ENCODE peak calls at places on chromosomes 13 and 19, in eight cellular contexts. C, P, G, U, B, D, S and T are unnamed samples.

GRCh38 chr13:30486230-30487074 is 20.7 kb upstream of the HMGB1 start:
- DNase-seq in G (no peak), D (no peak), P (no peak), B (no peak), C (no peak), U (peak; percentile 36), S (no peak), T (no peak)

GRCh38 chr19:1763648-1764292 is 10.5 kb downstream of the ONECUT3 start:
- DNase-seq in S (no peak), C (no peak), G (no peak), U (no peak), D (no peak), P (no peak), B (no peak), T (no peak)

GRCh38 chr19:51621178-51621577 is 9.0 kb downstream of the SIGLEC5 start:
- DNase-seq in U (no peak), D (no peak), S (no peak), B (no peak), C (no peak), G (no peak), P (no peak), T (no peak)

GRCh38 chr13:93344048-93344447 is 117.4 kb downstream of the GPC6 start:
- DNase-seq in S (no peak), C (no peak), P (no peak), B (no peak), D (no peak), U (no peak), G (no peak), T (no peak)

GRCh38 chr19:1718382-1719315 is 34.7 kb upstream of the ONECUT3 start:
- DNase-seq in C (peak; percentile 61), B (no peak), D (no peak), P (no peak), S (no peak), U (no peak), G (no peak), T (no peak)

GRCh38 chr19:4375164-4375619 is 25.2 kb downstream of the SH3GL1 start:
- DNase-seq in D (peak; percentile 44), C (peak; percentile 6), U (peak; percentile 85), P (peak; percentile 56), S (no peak), B (no peak), G (peak; percentile 74), T (no peak)

GRCh38 chr19:45643927-45644771 is 5.0 kb upstream of the EML2 start:
- DNase-seq in B (no peak), D (no peak), G (no peak), P (no peak), C (no peak), S (no peak), U (no peak), T (no peak)

GRCh38 chr13:99256709-99257108 is 1.5 kb downstream of the GPR18 start:
- DNase-seq in B (no peak), G (no peak), P (no peak), C (no peak), S (no peak), D (no peak), U (no peak), T (no peak)

GRCh38 chr13:32669030-32669646 is 82.9 kb downstream of the PDS5B start:
- DNase-seq in P (no peak), S (no peak), D (peak; percentile 79), U (peak; percentile 63), C (no peak), B (no peak), G (peak; percentile 22), T (no peak)

GRCh38 chr13:43363156-43363918 is 340.0 kb downstream of the DNAJC15 start:
- DNase-seq in D (no peak), P (no peak), C (no peak), U (no peak), G (no peak), S (peak; percentile 16), B (no peak), T (no peak)

GRCh38 chr19:17749912-17750317 is 1.4 kb upstream of the FCHO1 start:
- DNase-seq in C (peak; percentile 73), S (no peak), G (peak; percentile 45), D (no peak), B (no peak), U (no peak), P (no peak), T (no peak)

GRCh38 chr19:50837300-50837699 is 3.9 kb upstream of the KLK15 start:
- DNase-seq in D (no peak), C (no peak), U (no peak), G (no peak), P (peak; percentile 17), S (no peak), B (no peak), T (no peak)

GRCh38 chr19:4094761-4095487 is 28.2 kb upstream of the ZBTB7A start:
- DNase-seq in P (peak; percentile 37), C (peak; percentile 71), B (no peak), S (no peak), G (no peak), D (no peak), U (no peak), T (no peak)

GRCh38 chr19:19538077-19538764 is at the start of gene CILP2:
- DNase-seq in U (peak; percentile 77), G (peak; percentile 53), D (peak; percentile 78), S (no peak), P (no peak), C (peak; percentile 96), B (peak; percentile 49), T (no peak)

GRCh38 chr13:80386592-80386991 is 45.7 kb upstream of the SPRY2 start:
- DNase-seq in B (no peak), U (no peak), S (no peak), G (no peak), D (no peak), C (no peak), P (no peak), T (no peak)

GRCh38 chr19:11054200-11054599 is 35.1 kb upstream of the LDLR start:
- DNase-seq in G (no peak), S (no peak), U (no peak), C (peak; percentile 37), P (no peak), D (no peak), B (no peak), T (no peak)

GRCh38 chr19:40560092-40560507 is 16.6 kb upstream of the SHKBP1 start:
- DNase-seq in C (peak; percentile 44), G (no peak), D (no peak), P (no peak), B (no peak), U (no peak), S (no peak), T (no peak)

GRCh38 chr13:111474136-111475002 is 153.9 kb downstream of the TEX29 start:
- DNase-seq in P (no peak), G (peak; percentile 57), C (peak; percentile 99), D (peak; percentile 56), U (peak; percentile 66), B (no peak), S (peak; percentile 2), T (no peak)

DNA sequence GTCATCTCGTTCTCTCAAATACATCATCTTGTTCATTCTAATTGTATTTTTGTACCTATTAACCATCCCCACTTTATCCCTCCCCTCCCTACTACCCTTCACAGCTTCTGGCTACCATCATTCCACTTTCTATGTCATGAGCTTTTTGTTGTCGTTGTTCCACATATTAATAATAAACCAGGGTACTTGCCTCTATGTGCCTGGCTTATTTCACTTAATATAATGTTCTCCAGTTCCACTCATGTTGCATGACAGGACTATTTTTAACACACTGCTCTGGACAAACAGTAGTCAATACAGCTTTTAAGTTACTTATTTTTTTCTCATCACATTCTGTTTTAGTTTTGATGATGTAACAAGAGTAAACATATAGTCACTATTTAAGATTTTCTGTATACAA is 872.3 kb downstream of the SLITRK1 start:
- DNase-seq in D (peak; percentile 6), P (no peak), G (no peak), B (no peak), S (no peak), C (no peak), U (no peak), T (no peak)
- H3K27ac ChIP-seq in D (no peak overlapping the region), P (no peak overlapping the region), G (no peak overlapping the region), B (no peak overlapping the region), S (no peak overlapping the region), C (no peak overlapping the region), U (no peak overlapping the region), T (no peak overlapping the region)

DNA sequence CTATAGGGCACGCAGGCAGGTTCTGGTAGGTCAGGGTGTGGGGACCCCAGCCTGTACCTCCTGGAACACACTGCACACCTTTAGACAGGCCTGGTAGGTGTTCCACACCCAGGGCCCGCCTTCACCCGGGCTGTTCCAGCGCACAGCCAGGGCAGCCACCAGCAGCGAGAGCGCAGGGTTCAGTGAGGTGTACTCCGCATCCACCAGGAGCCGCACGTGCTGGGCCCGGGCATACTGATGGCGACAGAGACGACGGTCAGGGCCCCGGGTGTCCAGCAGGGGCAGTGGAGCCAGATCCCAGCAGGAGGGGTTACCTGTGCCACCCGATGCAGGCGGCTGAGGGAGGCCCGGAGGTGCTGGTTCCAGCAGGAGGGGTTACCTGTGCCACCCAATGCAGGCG is 6.0 kb downstream of the PRODH2 start:
- DNase-seq in P (no peak), S (no peak), C (peak; percentile 66), G (no peak), D (no peak), U (no peak), B (no peak), T (no peak)
- H3K27me3 ChIP-seq in P (no peaks in the 10 kb centered on the region), S (peaks cover 14% of the 10 kb centered on the region), C (peaks cover 6% of the 10 kb centered on the region), G (no peaks in the 10 kb centered on the region), D (no peaks in the 10 kb centered on the region), U (no peaks in the 10 kb centered on the region), B (peaks cover 85% of the 10 kb centered on the region), T (no peaks in the 10 kb centered on the region)

DNA sequence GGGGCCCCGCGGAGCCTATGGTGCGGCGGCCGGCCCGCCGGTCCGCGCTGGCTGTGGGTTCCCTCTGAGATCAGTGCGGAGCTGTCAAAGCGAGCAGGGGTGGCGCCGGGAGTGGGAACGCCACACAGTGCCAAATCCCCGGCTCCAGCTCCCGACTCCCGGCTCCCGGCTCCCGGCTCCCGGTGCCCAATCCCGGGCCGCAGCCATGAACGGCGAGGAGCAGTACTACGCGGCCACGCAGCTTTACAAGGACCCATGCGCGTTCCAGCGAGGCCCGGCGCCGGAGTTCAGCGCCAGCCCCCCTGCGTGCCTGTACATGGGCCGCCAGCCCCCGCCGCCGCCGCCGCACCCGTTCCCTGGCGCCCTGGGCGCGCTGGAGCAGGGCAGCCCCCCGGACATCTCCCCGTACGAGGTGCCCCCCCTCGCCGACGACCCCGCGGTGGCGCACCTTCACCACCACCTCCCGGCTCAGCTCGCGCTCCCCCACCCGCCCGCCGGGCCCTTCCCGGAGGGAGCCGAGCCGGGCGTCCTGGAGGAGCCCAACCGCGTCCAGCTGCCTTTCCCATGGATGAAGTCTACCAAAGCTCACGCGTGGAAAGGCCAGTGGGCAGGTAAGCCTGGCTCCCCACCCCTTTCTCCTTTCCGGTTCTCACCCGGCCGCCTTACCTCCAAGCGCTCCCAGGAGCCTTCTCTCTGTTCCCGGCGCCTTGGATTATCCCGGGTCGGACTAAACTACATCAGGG is at the start of gene PDX1:
- DNase-seq in P (no peak), D (peak; percentile 74), S (no peak), C (peak; percentile 84), G (no peak), B (peak; percentile 27), U (peak; percentile 77), T (no peak)
- H3K4me3 ChIP-seq in P (peak within 1 kb of the TSS; percentile 23), D (peak within 1 kb of the TSS; percentile 34), S (no peak within 1 kb of the TSS), C (peak within 1 kb of the TSS; percentile 53), G (no peak within 1 kb of the TSS), B (peak within 1 kb of the TSS; percentile 58), U (peak within 1 kb of the TSS; percentile 62), T (peak within 1 kb of the TSS; percentile 39)

DNA sequence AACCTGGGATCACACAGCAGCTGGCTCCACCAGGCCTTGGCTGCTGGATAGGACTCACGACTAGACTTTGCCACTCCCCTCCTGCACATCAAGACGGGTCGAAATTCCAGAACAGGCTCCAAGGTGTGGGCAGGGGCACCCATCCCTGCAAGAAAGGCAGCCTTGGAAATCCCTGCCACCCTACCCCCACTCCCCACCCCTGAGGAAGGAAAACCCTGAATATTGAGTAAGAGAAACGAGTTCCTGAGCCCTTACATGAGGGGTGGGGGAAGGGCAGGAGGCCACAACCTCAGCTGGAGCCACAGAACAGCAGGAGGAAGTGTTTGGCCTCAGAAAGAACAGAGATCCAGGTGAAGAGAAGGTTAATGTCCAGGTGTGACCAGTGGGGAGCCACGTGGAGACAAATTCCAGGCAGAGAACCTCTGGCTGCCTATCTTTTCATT is 20.1 kb downstream of the DEDD2 start:
- DNase-seq in P (peak; percentile 50), B (no peak), S (no peak), D (no peak), C (peak; percentile 76), U (peak; percentile 32), G (no peak), T (no peak)
- H3K27ac ChIP-seq in P (no peak overlapping the region), B (no peak overlapping the region), S (no peak overlapping the region), D (no peak overlapping the region), C (no peak overlapping the region), U (no peak overlapping the region), G (no peak overlapping the region), T (no peak overlapping the region)